ENCODE peak calls at places on chromosomes 12 and 14, in eight cellular contexts. R is lower lobe of right lung, J is NCI-H1092 treated with DMSO at 0.1 percent for 48 hours, Z is dermis blood vessel endothelial cell, D is left cardiac atrium, O is kidney, B is mucosa of descending colon, U is AG04449. P is an unnamed sample.
A peak's percentile ranks its signal among the peaks of the same experiment; 100 is the strongest.

GRCh38 chr14:33676135-33676566 is 274.7 kb downstream of the EGLN3 start:
- DNase-seq in R (peak; percentile 49), Z (peak; percentile 44), U (no peak), O (no peak), D (peak; percentile 30), J (peak; percentile 29), B (peak; percentile 49), P (peak; percentile 48)

GRCh38 chr12:18479266-18479665 is 217.9 kb downstream of the PIK3C2G start:
- DNase-seq in O (no peak), J (no peak), U (no peak), B (no peak), Z (no peak), R (no peak), D (no peak), P (no peak)

GRCh38 chr12:117900561-117900960 is 68.2 kb downstream of the KSR2 start:
- DNase-seq in Z (no peak), U (peak; percentile 10), D (no peak), B (no peak), R (no peak), J (no peak), O (no peak), P (no peak)

GRCh38 chr14:39015360-39015961 is 87.6 kb downstream of the SEC23A start:
- DNase-seq in B (no peak), R (no peak), D (no peak), Z (peak; percentile 81), O (no peak), J (peak; percentile 77), U (no peak), P (no peak)

GRCh38 chr14:29236401-29236800 is 469.8 kb downstream of the FOXG1 start:
- DNase-seq in U (no peak), Z (no peak), J (no peak), O (no peak), R (no peak), B (no peak), D (no peak), P (no peak)

GRCh38 chr12:113853491-113853890 is 112.6 kb downstream of the RBM19 start:
- DNase-seq in J (peak; percentile 36), U (no peak), D (no peak), Z (no peak), R (no peak), O (no peak), B (no peak), P (no peak)

GRCh38 chr14:44657688-44658388 is 150.8 kb upstream of the FSCB start:
- DNase-seq in U (no peak), D (no peak), B (no peak), Z (no peak), R (no peak), J (peak; percentile 89), O (no peak), P (no peak)

GRCh38 chr14:92449404-92449975 is 64.1 kb upstream of the RIN3 start:
- DNase-seq in R (no peak), Z (no peak), D (no peak), U (no peak), O (no peak), B (no peak), J (no peak), P (no peak)

GRCh38 chr14:22489247-22489551 is 99.8 kb downstream of the DAD1 start:
- DNase-seq in U (no peak), J (no peak), Z (no peak), O (no peak), R (no peak), B (no peak), D (no peak), P (peak; percentile 54)

GRCh38 chr12:93982847-93983315 is 165.5 kb upstream of the PLXNC1 start:
- DNase-seq in R (no peak), U (peak; percentile 53), Z (peak; percentile 46), D (no peak), J (no peak), B (no peak), O (no peak), P (no peak)

GRCh38 chr12:10720974-10721565 is 2.1 kb downstream of the YBX3 start:
- DNase-seq in U (no peak), R (no peak), J (no peak), D (no peak), B (no peak), O (no peak), Z (no peak), P (no peak)

GRCh38 chr12:121719926-121720414 is 7.4 kb downstream of the TMEM120B start:
- DNase-seq in Z (peak; percentile 66), J (no peak), U (peak; percentile 44), O (no peak), R (no peak), D (no peak), B (no peak), P (no peak)

GRCh38 chr12:55970775-55971174 is 3.1 kb upstream of the RAB5B start:
- DNase-seq in D (no peak), J (no peak), B (no peak), U (no peak), R (no peak), Z (peak; percentile 33), O (no peak), P (no peak)

GRCh38 chr14:71381814-71382213 is 474.6 kb downstream of the PCNX1 start:
- DNase-seq in D (no peak), Z (no peak), R (no peak), O (no peak), J (no peak), U (no peak), B (no peak), P (no peak)

GRCh38 chr12:49900371-49900770 is 3.3 kb downstream of the FAIM2 start:
- DNase-seq in R (no peak), U (no peak), D (peak; percentile 6), J (no peak), O (peak; percentile 62), Z (no peak), B (no peak), P (no peak)

GRCh38 chr12:122789637-122790036 is 15.3 kb downstream of the CCDC62 start:
- DNase-seq in J (no peak), Z (no peak), U (no peak), D (no peak), B (no peak), R (peak; percentile 2), O (no peak), P (no peak)

GRCh38 chr12:47349770-47350408 is 270.1 kb upstream of the AMIGO2 start:
- DNase-seq in Z (peak; percentile 25), O (no peak), U (no peak), J (no peak), B (no peak), R (no peak), D (no peak), P (no peak)

GRCh38 chr14:68689426-68689825 is 103.4 kb downstream of the ZFP36L1 start:
- DNase-seq in U (no peak), J (no peak), Z (no peak), B (no peak), R (no peak), D (no peak), O (no peak), P (no peak)

GRCh38 chr12:21666722-21667121 is 9.1 kb upstream of the LDHB start:
- DNase-seq in D (no peak), O (no peak), U (no peak), Z (no peak), J (peak; percentile 56), R (no peak), B (no peak), P (no peak)

GRCh38 chr12:24881227-24881626 is 67.7 kb downstream of the BCAT1 start:
- DNase-seq in O (no peak), J (no peak), R (no peak), Z (no peak), D (no peak), B (no peak), U (no peak), P (no peak)

GRCh38 chr14:69879175-69880047 is at the start of gene SMOC1:
- DNase-seq in R (no peak), O (peak; percentile 81), U (no peak), B (peak; percentile 61), D (peak; percentile 88), J (peak; percentile 69), Z (peak; percentile 43), P (peak; percentile 60)

GRCh38 chr12:77032406-77032805 is 33.0 kb downstream of the E2F7 start:
- DNase-seq in D (no peak), J (no peak), U (no peak), B (no peak), Z (no peak), R (no peak), O (no peak), P (no peak)

GRCh38 chr12:122946690-122947271 is 19.5 kb downstream of the ABCB9 start:
- DNase-seq in R (peak; percentile 91), J (no peak), D (peak; percentile 90), B (peak; percentile 94), O (peak; percentile 95), U (peak; percentile 97), Z (peak; percentile 98), P (peak; percentile 78)

GRCh38 chr14:59377991-59378720 is 87.0 kb downstream of the GPR135 start:
- DNase-seq in J (no peak), R (no peak), Z (peak; percentile 9), D (no peak), U (no peak), O (peak; percentile 75), B (no peak), P (no peak)

GRCh38 chr14:54182419-54183040 is 214.3 kb upstream of the CDKN3 start:
- DNase-seq in Z (peak; percentile 74), U (no peak), D (no peak), J (no peak), O (no peak), R (no peak), B (no peak), P (no peak)

P was measured in Right ventricle myocardium superior.